ENCODE peak calls at places on chromosomes 5 and 9, in ten cellular contexts. Z is endodermal cell; M is T1000; T is AG10803; X is NCI-H2029 treated with DMSO at 0.1 percent for 48 hours; L is stomach; G is adipocyte; B is AG09309; H is HT1080; F is effector CD4-positive, alpha-beta T cell. Y is an unnamed sample.

GRCh38 chr9:134634667-134635230 is 6.9 kb upstream of the COL5A1 start:
- DNase-seq in Z (peak; percentile 24), M (no peak), T (no peak), X (no peak), L (no peak), G (no peak), B (no peak), H (no peak), F (no peak), Y (no peak)

GRCh38 chr9:133955821-133956411 is 36.2 kb downstream of the VAV2 start:
- DNase-seq in Z (peak; percentile 86), M (no peak), T (peak; percentile 22), X (no peak), L (no peak), G (peak; percentile 75), B (no peak), H (no peak), F (no peak), Y (no peak)

GRCh38 chr5:159208508-159209437 is 580 bp downstream of the RNF145 start:
- DNase-seq in Z (peak; percentile 81), M (no peak), T (peak; percentile 48), X (no peak), L (peak; percentile 27), G (peak; percentile 67), B (no peak), H (no peak), F (peak; percentile 6), Y (no peak)

GRCh38 chr9:92299116-92299515 is 5.6 kb upstream of the IARS1 start:
- DNase-seq in Z (no peak), M (no peak), T (no peak), X (no peak), L (no peak), G (no peak), B (no peak), H (no peak), F (no peak), Y (no peak)

GRCh38 chr5:1785984-1786383 is 13.7 kb downstream of the MRPL36 start:
- DNase-seq in Z (no peak), M (no peak), T (no peak), X (no peak), L (no peak), G (no peak), B (no peak), H (no peak), F (no peak), Y (no peak)

GRCh38 chr9:110316255-110316921 is 21.3 kb downstream of the TXNDC8 start:
- DNase-seq in Z (no peak), M (no peak), T (no peak), X (no peak), L (no peak), G (peak; percentile 14), B (no peak), H (no peak), F (no peak), Y (no peak)

GRCh38 chr5:173564106-173564505 is 52.3 kb downstream of the BOD1 start:
- DNase-seq in Z (no peak), M (no peak), T (no peak), X (no peak), L (no peak), G (no peak), B (no peak), H (no peak), F (no peak), Y (no peak)

GRCh38 chr9:129038109-129038852 is 1.9 kb downstream of the MIGA2 start:
- DNase-seq in Z (no peak), M (no peak), T (no peak), X (no peak), L (no peak), G (no peak), B (no peak), H (no peak), F (no peak), Y (no peak)

GRCh38 chr9:16901589-16901988 is 31.1 kb upstream of the BNC2 start:
- DNase-seq in Z (no peak), M (no peak), T (peak; percentile 70), X (no peak), L (no peak), G (peak; percentile 27), B (peak; percentile 55), H (peak; percentile 75), F (no peak), Y (no peak)

Y was measured in brain pericyte.